ENCODE peak calls at places on chromosomes 1 and 21, in seven cellular contexts. One of them, this sample, is unnamed. For H3K4me1, the result is how much of the 10 kb centered on the place peaks cover.

GRCh38 chr1:161736332-161736969 is 13.1 kb upstream of the DUSP12 start:
- DNase-seq in neural progenitor cell: no peak
- DNase-seq in psoas muscle: no peak
- DNase-seq in mammary epithelial cell: peak
- DNase-seq in A549: no peak
- DNase-seq in esophagus muscularis mucosa: no peak
- DNase-seq in left ventricle myocardium inferior: no peak
- DNase-seq in this sample: peak

GRCh38 chr1:109950033-109950432 is 34.5 kb upstream of the AHCYL1 start:
- DNase-seq in left ventricle myocardium inferior: no peak
- DNase-seq in psoas muscle: no peak
- DNase-seq in neural progenitor cell: no peak
- DNase-seq in esophagus muscularis mucosa: no peak
- DNase-seq in mammary epithelial cell: no peak
- DNase-seq in A549: no peak
- DNase-seq in this sample: no peak

GRCh38 chr21:37374026-37374425 is 7.5 kb downstream of the DYRK1A start:
- DNase-seq in A549: no peak
- DNase-seq in psoas muscle: no peak
- DNase-seq in esophagus muscularis mucosa: no peak
- DNase-seq in left ventricle myocardium inferior: no peak
- DNase-seq in neural progenitor cell: no peak
- DNase-seq in mammary epithelial cell: no peak
- DNase-seq in this sample: no peak

GRCh38 chr21:34337741-34338140 is 26.1 kb upstream of the KCNE2 start:
- DNase-seq in A549: no peak
- DNase-seq in neural progenitor cell: no peak
- DNase-seq in left ventricle myocardium inferior: no peak
- DNase-seq in psoas muscle: no peak
- DNase-seq in mammary epithelial cell: peak
- DNase-seq in esophagus muscularis mucosa: no peak
- DNase-seq in this sample: peak

GRCh38 chr1:183034682-183035081 is 11.5 kb downstream of the LAMC1 start:
- DNase-seq in left ventricle myocardium inferior: no peak
- DNase-seq in neural progenitor cell: no peak
- DNase-seq in esophagus muscularis mucosa: no peak
- DNase-seq in psoas muscle: no peak
- DNase-seq in mammary epithelial cell: no peak
- DNase-seq in A549: no peak
- DNase-seq in this sample: no peak

GRCh38 chr21:33668180-33668579 is 25.9 kb downstream of the ITSN1 start:
- DNase-seq in esophagus muscularis mucosa: no peak
- DNase-seq in left ventricle myocardium inferior: no peak
- DNase-seq in psoas muscle: no peak
- DNase-seq in neural progenitor cell: no peak
- DNase-seq in A549: no peak
- DNase-seq in mammary epithelial cell: peak
- DNase-seq in this sample: no peak

GRCh38 chr21:43645414-43645891 is 13.8 kb downstream of the HSF2BP start:
- DNase-seq in mammary epithelial cell: peak
- DNase-seq in esophagus muscularis mucosa: no peak
- DNase-seq in A549: peak
- DNase-seq in psoas muscle: no peak
- DNase-seq in neural progenitor cell: peak
- DNase-seq in left ventricle myocardium inferior: no peak
- DNase-seq in this sample: peak

GRCh38 chr1:86774305-86775304 is 70.2 kb downstream of the SH3GLB1 start:
- DNase-seq in mammary epithelial cell: peak
- DNase-seq in neural progenitor cell: peak
- DNase-seq in esophagus muscularis mucosa: no peak
- DNase-seq in A549: peak
- DNase-seq in psoas muscle: peak
- DNase-seq in left ventricle myocardium inferior: peak
- DNase-seq in this sample: peak

GRCh38 chr1:10379676-10380075 is 19.2 kb upstream of the PGD start:
- DNase-seq in esophagus muscularis mucosa: no peak
- DNase-seq in mammary epithelial cell: no peak
- DNase-seq in A549: no peak
- DNase-seq in psoas muscle: no peak
- DNase-seq in neural progenitor cell: no peak
- DNase-seq in left ventricle myocardium inferior: no peak
- DNase-seq in this sample: no peak

GRCh38 chr1:31855038-31855845 is 39.4 kb upstream of the SPOCD1 start:
- DNase-seq in A549: no peak
- DNase-seq in left ventricle myocardium inferior: no peak
- DNase-seq in neural progenitor cell: no peak
- DNase-seq in esophagus muscularis mucosa: no peak
- DNase-seq in psoas muscle: no peak
- DNase-seq in mammary epithelial cell: peak
- DNase-seq in this sample: peak

GRCh38 chr1:214101246-214101645 is 113.5 kb downstream of the PROX1 start:
- DNase-seq in A549: no peak
- DNase-seq in esophagus muscularis mucosa: no peak
- DNase-seq in mammary epithelial cell: no peak
- DNase-seq in psoas muscle: no peak
- DNase-seq in neural progenitor cell: no peak
- DNase-seq in left ventricle myocardium inferior: no peak
- DNase-seq in this sample: no peak

GRCh38 chr1:63073530-63074306 is 248.6 kb upstream of the FOXD3 start:
- DNase-seq in neural progenitor cell: peak
- DNase-seq in psoas muscle: no peak
- DNase-seq in mammary epithelial cell: no peak
- DNase-seq in A549: no peak
- DNase-seq in left ventricle myocardium inferior: no peak
- DNase-seq in esophagus muscularis mucosa: no peak
- DNase-seq in this sample: no peak
- TF ChIP-seq CTCF in neural progenitor cell: peak
- TF ChIP-seq CTCF in psoas muscle: no peak
- TF ChIP-seq CTCF in mammary epithelial cell: no peak
- TF ChIP-seq CTCF in A549: no peak
- TF ChIP-seq CTCF in left ventricle myocardium inferior: peak
- TF ChIP-seq CTCF in esophagus muscularis mucosa: no peak
- TF ChIP-seq CTCF in this sample: peak

DNA sequence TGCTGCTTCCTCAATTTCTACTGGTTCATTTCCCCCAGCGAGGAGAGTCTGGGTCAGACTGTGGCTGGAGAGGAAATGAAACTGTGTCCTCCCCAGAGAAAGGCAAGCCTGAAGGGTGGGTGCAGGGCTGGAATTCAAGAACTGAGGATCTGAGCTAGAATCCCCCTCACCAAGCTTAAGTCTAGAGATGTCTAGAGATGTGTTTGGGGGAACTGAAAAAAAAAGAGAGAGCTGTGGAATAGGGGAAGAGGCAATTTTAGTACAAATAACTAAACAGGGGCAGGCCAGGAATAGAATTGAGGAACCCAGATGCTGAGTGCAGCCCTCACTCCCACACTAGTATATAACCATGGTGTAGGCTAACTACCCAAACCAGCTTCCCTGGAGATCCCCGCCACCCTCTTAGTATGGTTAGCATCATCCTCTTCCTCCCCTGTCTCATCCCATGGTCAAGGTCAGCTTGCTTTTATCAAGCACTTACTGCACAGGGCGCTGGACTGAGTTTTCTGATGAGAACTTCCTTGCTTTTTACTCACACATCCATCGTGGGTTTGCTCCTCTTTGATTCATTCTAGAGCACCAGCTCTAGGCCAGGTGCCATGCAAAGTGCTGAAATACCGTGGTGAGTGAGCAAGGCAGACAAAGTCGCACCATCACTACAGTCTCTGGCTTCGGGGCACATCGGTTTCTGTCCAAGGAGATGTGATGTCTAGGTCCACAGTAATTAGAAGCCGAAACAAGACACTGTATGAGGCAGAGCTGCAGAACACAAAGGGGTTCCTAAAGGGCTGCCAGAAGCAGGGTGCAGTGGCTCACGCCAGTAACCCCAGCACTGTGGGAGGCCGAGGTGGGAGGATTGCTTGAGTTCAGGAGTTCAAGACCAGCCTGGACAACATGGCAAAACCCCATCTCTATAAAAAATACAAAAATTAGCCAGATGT is 112.9 kb upstream of the IPO9 start:
- DNase-seq in left ventricle myocardium inferior: no peak
- DNase-seq in esophagus muscularis mucosa: no peak
- DNase-seq in mammary epithelial cell: no peak
- DNase-seq in neural progenitor cell: no peak
- DNase-seq in A549: no peak
- DNase-seq in psoas muscle: no peak
- DNase-seq in this sample: no peak
- H3K4me1 ChIP-seq in left ventricle myocardium inferior: half or more
- H3K4me1 ChIP-seq in esophagus muscularis mucosa: half or more
- H3K4me1 ChIP-seq in mammary epithelial cell: under half
- H3K4me1 ChIP-seq in neural progenitor cell: half or more
- H3K4me1 ChIP-seq in A549: half or more
- H3K4me1 ChIP-seq in psoas muscle: half or more
- H3K4me1 ChIP-seq in this sample: under half

DNA sequence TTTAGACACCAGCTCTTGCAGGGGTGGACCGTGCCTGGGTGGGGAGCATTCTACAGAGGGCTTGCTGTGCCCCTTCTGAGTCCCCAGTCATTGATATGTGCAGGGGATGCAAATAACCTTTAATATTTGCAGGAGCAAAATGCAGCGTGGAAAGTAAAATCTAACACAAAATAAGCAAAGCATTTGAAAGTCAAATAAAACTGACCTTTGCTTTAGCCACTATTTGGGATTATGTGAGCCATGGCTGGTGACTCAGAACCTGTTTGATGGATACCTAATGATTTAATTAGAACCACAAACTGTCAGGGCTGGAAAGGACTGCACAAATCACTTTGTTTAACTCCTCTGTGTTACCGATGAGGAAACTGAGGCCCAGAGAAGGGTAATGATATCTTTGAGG is 377.5 kb downstream of the HHAT start:
- DNase-seq in mammary epithelial cell: no peak
- DNase-seq in esophagus muscularis mucosa: no peak
- DNase-seq in A549: no peak
- DNase-seq in left ventricle myocardium inferior: no peak
- DNase-seq in psoas muscle: no peak
- DNase-seq in neural progenitor cell: no peak
- DNase-seq in this sample: no peak
- TF ChIP-seq CTCF in mammary epithelial cell: no peak
- TF ChIP-seq CTCF in esophagus muscularis mucosa: no peak
- TF ChIP-seq CTCF in A549: no peak
- TF ChIP-seq CTCF in left ventricle myocardium inferior: no peak
- TF ChIP-seq CTCF in psoas muscle: no peak
- TF ChIP-seq CTCF in neural progenitor cell: no peak
- TF ChIP-seq CTCF in this sample: no peak

GRCh38 chr21:29145837-29146453 is 15.5 kb downstream of the MAP3K7CL start:
- DNase-seq in A549: no peak
- DNase-seq in neural progenitor cell: no peak
- DNase-seq in esophagus muscularis mucosa: no peak
- DNase-seq in mammary epithelial cell: peak
- DNase-seq in left ventricle myocardium inferior: no peak
- DNase-seq in psoas muscle: no peak
- DNase-seq in this sample: peak

GRCh38 chr21:29144736-29145353 is 14.4 kb downstream of the MAP3K7CL start:
- DNase-seq in esophagus muscularis mucosa: no peak
- DNase-seq in left ventricle myocardium inferior: no peak
- DNase-seq in neural progenitor cell: no peak
- DNase-seq in A549: no peak
- DNase-seq in mammary epithelial cell: peak
- DNase-seq in psoas muscle: no peak
- DNase-seq in this sample: no peak

GRCh38 chr21:29148535-29148934 is 18.1 kb downstream of the MAP3K7CL start:
- DNase-seq in psoas muscle: no peak
- DNase-seq in esophagus muscularis mucosa: no peak
- DNase-seq in neural progenitor cell: no peak
- DNase-seq in A549: no peak
- DNase-seq in left ventricle myocardium inferior: no peak
- DNase-seq in mammary epithelial cell: peak
- DNase-seq in this sample: no peak

GRCh38 chr21:29145354-29145782 is 14.9 kb downstream of the MAP3K7CL start:
- DNase-seq in A549: peak
- DNase-seq in neural progenitor cell: no peak
- DNase-seq in esophagus muscularis mucosa: no peak
- DNase-seq in psoas muscle: peak
- DNase-seq in left ventricle myocardium inferior: no peak
- DNase-seq in mammary epithelial cell: peak
- DNase-seq in this sample: peak

DNA sequence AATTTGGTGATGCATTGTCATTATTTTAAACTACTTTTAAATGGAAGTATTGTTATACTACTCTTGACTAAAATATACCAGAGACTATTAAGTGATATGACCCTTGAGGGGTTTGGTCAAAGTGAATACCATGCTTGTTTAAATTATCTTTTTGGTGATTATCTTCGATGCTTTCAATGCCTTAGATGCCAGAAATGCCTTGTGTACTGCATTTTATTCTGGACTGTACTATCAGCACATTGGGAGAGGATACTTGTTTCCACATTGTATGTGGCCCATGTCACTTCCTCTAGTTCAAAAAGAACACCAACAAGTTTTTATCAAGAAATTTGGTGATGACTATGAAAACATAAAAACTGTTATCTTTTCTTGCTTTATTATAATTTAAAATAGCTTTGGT is 16.3 kb downstream of the MAP3K7CL start:
- DNase-seq in left ventricle myocardium inferior: no peak
- DNase-seq in neural progenitor cell: no peak
- DNase-seq in psoas muscle: no peak
- DNase-seq in esophagus muscularis mucosa: no peak
- DNase-seq in mammary epithelial cell: no peak
- DNase-seq in A549: no peak
- DNase-seq in this sample: no peak
- H3K4me1 ChIP-seq in left ventricle myocardium inferior: under half
- H3K4me1 ChIP-seq in neural progenitor cell: under half
- H3K4me1 ChIP-seq in psoas muscle: half or more
- H3K4me1 ChIP-seq in esophagus muscularis mucosa: under half
- H3K4me1 ChIP-seq in mammary epithelial cell: half or more
- H3K4me1 ChIP-seq in A549: under half
- H3K4me1 ChIP-seq in this sample: under half

DNA sequence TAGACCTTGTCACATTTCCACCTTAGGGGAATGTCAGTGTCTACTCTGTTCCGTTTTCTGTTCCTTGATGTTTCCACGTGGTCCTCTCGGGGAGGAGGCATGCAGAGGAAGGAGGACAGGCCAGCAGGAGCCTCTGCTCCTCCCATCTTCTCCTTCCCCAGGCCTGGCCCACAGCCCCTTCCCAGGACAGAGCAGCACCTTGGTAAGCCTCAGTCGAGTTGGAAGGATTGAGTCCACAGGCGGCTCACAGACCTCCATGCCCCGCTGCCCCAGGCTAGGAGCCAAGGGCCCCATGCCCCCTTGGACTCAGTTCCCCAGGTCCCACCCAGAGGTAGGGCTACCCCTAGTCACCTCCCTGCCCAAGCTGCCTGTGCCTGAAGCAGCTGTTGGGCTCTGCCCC is 36.5 kb downstream of the IGSF21 start:
- DNase-seq in esophagus muscularis mucosa: no peak
- DNase-seq in psoas muscle: no peak
- DNase-seq in mammary epithelial cell: no peak
- DNase-seq in left ventricle myocardium inferior: no peak
- DNase-seq in A549: no peak
- DNase-seq in neural progenitor cell: no peak
- DNase-seq in this sample: no peak
- TF ChIP-seq CTCF in esophagus muscularis mucosa: no peak
- TF ChIP-seq CTCF in psoas muscle: no peak
- TF ChIP-seq CTCF in mammary epithelial cell: no peak
- TF ChIP-seq CTCF in left ventricle myocardium inferior: no peak
- TF ChIP-seq CTCF in A549: no peak
- TF ChIP-seq CTCF in neural progenitor cell: no peak
- TF ChIP-seq CTCF in this sample: no peak